ENCODE peak calls at places on chromosomes 16 and 17, in six cellular contexts. One of them, this sample, is unnamed.

GRCh38 chr17:50967795-50968194 is 101.6 kb upstream of the TOB1 start:
- DNase-seq in foreskin keratinocyte: no peak
- DNase-seq in lung microvascular endothelial cell: no peak
- DNase-seq in cardiac fibroblast: no peak
- DNase-seq in COR-L47: no peak
- DNase-seq in LoVo: no peak
- DNase-seq in this sample: no peak

GRCh38 chr17:42129109-42129837 is 6.7 kb downstream of the HSPB9 start:
- DNase-seq in lung microvascular endothelial cell: peak
- DNase-seq in LoVo: no peak
- DNase-seq in COR-L47: no peak
- DNase-seq in foreskin keratinocyte: no peak
- DNase-seq in cardiac fibroblast: no peak
- DNase-seq in this sample: no peak

GRCh38 chr17:72388765-72389473 is 268.1 kb downstream of the SOX9 start:
- DNase-seq in LoVo: no peak
- DNase-seq in lung microvascular endothelial cell: peak
- DNase-seq in foreskin keratinocyte: peak
- DNase-seq in cardiac fibroblast: peak
- DNase-seq in COR-L47: no peak
- DNase-seq in this sample: no peak

GRCh38 chr17:76968707-76969597 is 100.7 kb downstream of the MGAT5B start:
- DNase-seq in COR-L47: peak
- DNase-seq in cardiac fibroblast: no peak
- DNase-seq in foreskin keratinocyte: no peak
- DNase-seq in LoVo: no peak
- DNase-seq in lung microvascular endothelial cell: no peak
- DNase-seq in this sample: peak

GRCh38 chr16:66475232-66475631 is 48.1 kb downstream of the BEAN1 start:
- DNase-seq in COR-L47: no peak
- DNase-seq in cardiac fibroblast: no peak
- DNase-seq in lung microvascular endothelial cell: no peak
- DNase-seq in foreskin keratinocyte: no peak
- DNase-seq in LoVo: no peak
- DNase-seq in this sample: no peak

GRCh38 chr17:77476920-77477805 is 336.4 kb downstream of the SEC14L1 start:
- DNase-seq in COR-L47: no peak
- DNase-seq in LoVo: no peak
- DNase-seq in foreskin keratinocyte: peak
- DNase-seq in cardiac fibroblast: peak
- DNase-seq in lung microvascular endothelial cell: peak
- DNase-seq in this sample: peak

GRCh38 chr17:10579270-10579669 is 29.8 kb upstream of the MYH2 start:
- DNase-seq in lung microvascular endothelial cell: no peak
- DNase-seq in cardiac fibroblast: no peak
- DNase-seq in LoVo: no peak
- DNase-seq in COR-L47: no peak
- DNase-seq in foreskin keratinocyte: peak
- DNase-seq in this sample: no peak

GRCh38 chr16:61024180-61024900 is 1011.9 kb downstream of the CDH8 start:
- DNase-seq in cardiac fibroblast: no peak
- DNase-seq in foreskin keratinocyte: no peak
- DNase-seq in COR-L47: no peak
- DNase-seq in LoVo: no peak
- DNase-seq in lung microvascular endothelial cell: no peak
- DNase-seq in this sample: no peak

GRCh38 chr16:12558641-12559040 is 245.0 kb downstream of the CPPED1 start:
- DNase-seq in LoVo: no peak
- DNase-seq in COR-L47: no peak
- DNase-seq in foreskin keratinocyte: no peak
- DNase-seq in lung microvascular endothelial cell: no peak
- DNase-seq in cardiac fibroblast: no peak
- DNase-seq in this sample: no peak

GRCh38 chr16:77896357-77896972 is 108.1 kb downstream of the VAT1L start:
- DNase-seq in cardiac fibroblast: no peak
- DNase-seq in foreskin keratinocyte: no peak
- DNase-seq in lung microvascular endothelial cell: peak
- DNase-seq in COR-L47: no peak
- DNase-seq in LoVo: no peak
- DNase-seq in this sample: no peak

GRCh38 chr17:74818306-74818705 is 41.4 kb downstream of the GRIN2C start:
- DNase-seq in COR-L47: no peak
- DNase-seq in lung microvascular endothelial cell: no peak
- DNase-seq in foreskin keratinocyte: no peak
- DNase-seq in LoVo: no peak
- DNase-seq in cardiac fibroblast: no peak
- DNase-seq in this sample: no peak

GRCh38 chr16:88200896-88201185 is 181.9 kb upstream of the ZNF469 start:
- DNase-seq in cardiac fibroblast: no peak
- DNase-seq in COR-L47: no peak
- DNase-seq in lung microvascular endothelial cell: no peak
- DNase-seq in LoVo: no peak
- DNase-seq in foreskin keratinocyte: no peak
- DNase-seq in this sample: no peak

GRCh38 chr16:67406628-67407027 is 9.6 kb downstream of the ZDHHC1 start:
- DNase-seq in foreskin keratinocyte: peak
- DNase-seq in lung microvascular endothelial cell: peak
- DNase-seq in cardiac fibroblast: peak
- DNase-seq in LoVo: no peak
- DNase-seq in COR-L47: no peak
- DNase-seq in this sample: no peak

GRCh38 chr16:17364319-17365210 is 106.2 kb downstream of the XYLT1 start:
- DNase-seq in foreskin keratinocyte: peak
- DNase-seq in lung microvascular endothelial cell: peak
- DNase-seq in COR-L47: no peak
- DNase-seq in LoVo: no peak
- DNase-seq in cardiac fibroblast: peak
- DNase-seq in this sample: no peak

GRCh38 chr17:72719582-72720493 is 372.6 kb downstream of the SLC39A11 start:
- DNase-seq in COR-L47: no peak
- DNase-seq in lung microvascular endothelial cell: no peak
- DNase-seq in cardiac fibroblast: no peak
- DNase-seq in LoVo: no peak
- DNase-seq in foreskin keratinocyte: no peak
- DNase-seq in this sample: peak

GRCh38 chr17:74515941-74516340 is 15.3 kb downstream of the CD300LB start:
- DNase-seq in LoVo: no peak
- DNase-seq in cardiac fibroblast: no peak
- DNase-seq in COR-L47: no peak
- DNase-seq in lung microvascular endothelial cell: no peak
- DNase-seq in foreskin keratinocyte: no peak
- DNase-seq in this sample: no peak

GRCh38 chr17:51820766-51821165 is 337.7 kb downstream of the CA10 start:
- DNase-seq in foreskin keratinocyte: no peak
- DNase-seq in cardiac fibroblast: no peak
- DNase-seq in LoVo: no peak
- DNase-seq in lung microvascular endothelial cell: no peak
- DNase-seq in COR-L47: no peak
- DNase-seq in this sample: no peak

GRCh38 chr16:85903576-85903975 is 4.6 kb downstream of the IRF8 start:
- DNase-seq in foreskin keratinocyte: no peak
- DNase-seq in COR-L47: no peak
- DNase-seq in LoVo: no peak
- DNase-seq in lung microvascular endothelial cell: no peak
- DNase-seq in cardiac fibroblast: no peak
- DNase-seq in this sample: no peak

GRCh38 chr17:35807371-35808144 is 1.7 kb upstream of the TAF15 start:
- DNase-seq in LoVo: no peak
- DNase-seq in lung microvascular endothelial cell: peak
- DNase-seq in foreskin keratinocyte: peak
- DNase-seq in cardiac fibroblast: peak
- DNase-seq in COR-L47: no peak
- DNase-seq in this sample: no peak

GRCh38 chr17:66283971-66284370 is 18.4 kb upstream of the PRKCA start:
- DNase-seq in cardiac fibroblast: no peak
- DNase-seq in LoVo: no peak
- DNase-seq in lung microvascular endothelial cell: peak
- DNase-seq in foreskin keratinocyte: no peak
- DNase-seq in COR-L47: no peak
- DNase-seq in this sample: no peak

GRCh38 chr17:74512624-74513084 is 18.6 kb downstream of the CD300LB start:
- DNase-seq in COR-L47: no peak
- DNase-seq in cardiac fibroblast: peak
- DNase-seq in lung microvascular endothelial cell: no peak
- DNase-seq in LoVo: no peak
- DNase-seq in foreskin keratinocyte: no peak
- DNase-seq in this sample: no peak

GRCh38 chr16:30414159-30414558 is 6.8 kb downstream of the ZNF771 start:
- DNase-seq in LoVo: no peak
- DNase-seq in foreskin keratinocyte: no peak
- DNase-seq in COR-L47: no peak
- DNase-seq in lung microvascular endothelial cell: no peak
- DNase-seq in cardiac fibroblast: no peak
- DNase-seq in this sample: no peak

GRCh38 chr16:26456074-26456473 is 610.7 kb upstream of the C16orf82 start:
- DNase-seq in foreskin keratinocyte: no peak
- DNase-seq in cardiac fibroblast: no peak
- DNase-seq in COR-L47: no peak
- DNase-seq in LoVo: no peak
- DNase-seq in lung microvascular endothelial cell: no peak
- DNase-seq in this sample: no peak

GRCh38 chr17:44628234-44629188 is 27.8 kb upstream of the MEIOC start:
- DNase-seq in lung microvascular endothelial cell: peak
- DNase-seq in LoVo: no peak
- DNase-seq in cardiac fibroblast: no peak
- DNase-seq in COR-L47: no peak
- DNase-seq in foreskin keratinocyte: no peak
- DNase-seq in this sample: no peak

GRCh38 chr16:56895813-56896212 is 30.8 kb downstream of the SLC12A3 start:
- DNase-seq in lung microvascular endothelial cell: no peak
- DNase-seq in cardiac fibroblast: no peak
- DNase-seq in COR-L47: no peak
- DNase-seq in LoVo: no peak
- DNase-seq in foreskin keratinocyte: no peak
- DNase-seq in this sample: no peak

GRCh38 chr17:77693776-77694175 is 264.7 kb upstream of the TNRC6C start:
- DNase-seq in cardiac fibroblast: no peak
- DNase-seq in lung microvascular endothelial cell: no peak
- DNase-seq in COR-L47: no peak
- DNase-seq in foreskin keratinocyte: no peak
- DNase-seq in LoVo: no peak
- DNase-seq in this sample: no peak

GRCh38 chr16:81831722-81832126 is 52.6 kb downstream of the PLCG2 start:
- DNase-seq in COR-L47: no peak
- DNase-seq in cardiac fibroblast: no peak
- DNase-seq in foreskin keratinocyte: no peak
- DNase-seq in LoVo: no peak
- DNase-seq in lung microvascular endothelial cell: no peak
- DNase-seq in this sample: peak

GRCh38 chr16:35881654-35882053 is 2422.2 kb downstream of the TP53TG3F start:
- DNase-seq in lung microvascular endothelial cell: no peak
- DNase-seq in LoVo: no peak
- DNase-seq in COR-L47: no peak
- DNase-seq in cardiac fibroblast: no peak
- DNase-seq in foreskin keratinocyte: no peak
- DNase-seq in this sample: no peak

This sample was measured in transverse colon.